ENCODE peak calls at places on chromosomes 1 and 21, in six cellular contexts. X, H, K, S, D and Z are unnamed samples.
A peak's percentile ranks its signal among the peaks of the same experiment; 100 is the strongest.

GRCh38 chr1:222928212-222928611 is 113.4 kb downstream of the DISP1 start:
- DNase-seq in X (no peak), H (peak; percentile 60), K (peak; percentile 18), S (no peak), D (no peak), Z (no peak)

GRCh38 chr1:246906833-246907232 is 24.9 kb downstream of the AHCTF1 start:
- DNase-seq in X (no peak), H (no peak), K (no peak), S (no peak), D (no peak), Z (no peak)

GRCh38 chr21:41933259-41934079 is 20.3 kb downstream of the C2CD2 start:
- DNase-seq in X (no peak), H (peak; percentile 76), K (no peak), S (no peak), D (no peak), Z (no peak)

GRCh38 chr1:241411056-241411775 is 54.2 kb upstream of the RGS7 start:
- DNase-seq in X (no peak), H (peak; percentile 63), K (no peak), S (no peak), D (peak; percentile 29), Z (no peak)

GRCh38 chr21:35335951-35336446 is 286.9 kb upstream of the RUNX1 start:
- DNase-seq in X (peak; percentile 49), H (no peak), K (no peak), S (no peak), D (no peak), Z (no peak)

GRCh38 chr1:218348628-218349185 is 3.6 kb downstream of the TGFB2 start:
- DNase-seq in X (no peak), H (peak; percentile 44), K (no peak), S (no peak), D (no peak), Z (no peak)

GRCh38 chr21:44858791-44859190 is 14.7 kb downstream of the PTTG1IP start:
- DNase-seq in X (no peak), H (no peak), K (no peak), S (no peak), D (no peak), Z (no peak)

GRCh38 chr1:66535149-66535548 is 1.2 kb downstream of the SGIP1 start:
- DNase-seq in X (no peak), H (no peak), K (no peak), S (no peak), D (no peak), Z (no peak)

GRCh38 chr1:19163261-19163660 is 46.8 kb downstream of the UBR4 start:
- DNase-seq in X (no peak), H (peak; percentile 58), K (no peak), S (peak; percentile 86), D (peak; percentile 43), Z (peak; percentile 46)

GRCh38 chr1:17265162-17265561 is 16.3 kb downstream of the PADI3 start:
- DNase-seq in X (no peak), H (no peak), K (peak; percentile 10), S (no peak), D (no peak), Z (no peak)

GRCh38 chr1:39107891-39108290 is 81.7 kb downstream of the NDUFS5 start:
- DNase-seq in X (no peak), H (no peak), K (no peak), S (no peak), D (no peak), Z (no peak)

GRCh38 chr21:33967086-33967571 is 51.5 kb upstream of the ATP5PO start:
- DNase-seq in X (no peak), H (no peak), K (peak; percentile 81), S (no peak), D (no peak), Z (no peak)

GRCh38 chr1:89556716-89557442 is 32.2 kb downstream of the LRRC8B start:
- DNase-seq in X (no peak), H (no peak), K (no peak), S (no peak), D (no peak), Z (no peak)

GRCh38 chr21:42833439-42833815 is 45.9 kb downstream of the WDR4 start:
- DNase-seq in X (peak; percentile 73), H (no peak), K (peak; percentile 67), S (no peak), D (no peak), Z (no peak)

GRCh38 chr1:196609114-196609737 is 986 bp upstream of the KCNT2 start:
- DNase-seq in X (no peak), H (peak; percentile 7), K (no peak), S (no peak), D (no peak), Z (no peak)

GRCh38 chr1:20846461-20847374 is 59.6 kb upstream of the HP1BP3 start:
- DNase-seq in X (no peak), H (no peak), K (no peak), S (no peak), D (no peak), Z (no peak)

GRCh38 chr1:3130268-3130667 is 61.3 kb downstream of the PRDM16 start:
- DNase-seq in X (no peak), H (no peak), K (no peak), S (no peak), D (no peak), Z (no peak)

GRCh38 chr1:190140644-190141043 is 337.0 kb downstream of the BRINP3 start:
- DNase-seq in X (no peak), H (no peak), K (no peak), S (no peak), D (no peak), Z (no peak)

GRCh38 chr1:35555601-35556477 is 1.4 kb downstream of the KIAA0319L start:
- DNase-seq in X (no peak), H (peak; percentile 91), K (peak; percentile 24), S (no peak), D (no peak), Z (no peak)

GRCh38 chr1:114010433-114011184 is 31.3 kb downstream of the OLFML3 start:
- DNase-seq in X (no peak), H (no peak), K (no peak), S (no peak), D (no peak), Z (no peak)

GRCh38 chr1:230047114-230047865 is 19.7 kb upstream of the GALNT2 start:
- DNase-seq in X (no peak), H (no peak), K (peak; percentile 13), S (no peak), D (no peak), Z (no peak)

GRCh38 chr1:172917972-172918371 is 132.8 kb downstream of the TNFSF18 start:
- DNase-seq in X (no peak), H (peak; percentile 99), K (no peak), S (peak; percentile 87), D (peak; percentile 90), Z (peak; percentile 96)